ENCODE peak calls at places on chromosomes 4 and X, in four cellular contexts. One of them, this sample, is unnamed.

GRCh38 chrX:51836823-51837222 is 56.6 kb upstream of the MAGED1 start:
- DNase-seq in WTC11: no peak
- DNase-seq in HepG2: no peak
- DNase-seq in K562: no peak
- DNase-seq in this sample: no peak

GRCh38 chr4:158170691-158171455 is 2.0 kb downstream of the GASK1B start:
- DNase-seq in WTC11: peak
- DNase-seq in HepG2: peak
- DNase-seq in K562: peak
- DNase-seq in this sample: no peak

GRCh38 chr4:52989865-52990264 is 127.7 kb downstream of the RASL11B start:
- DNase-seq in WTC11: no peak
- DNase-seq in HepG2: no peak
- DNase-seq in K562: no peak
- DNase-seq in this sample: no peak

GRCh38 chrX:67614414-67614813 is 70.6 kb downstream of the AR start:
- DNase-seq in WTC11: no peak
- DNase-seq in HepG2: no peak
- DNase-seq in K562: no peak
- DNase-seq in this sample: no peak

GRCh38 chr4:20618010-20618409 is 82.2 kb upstream of the PACRGL start:
- DNase-seq in WTC11: no peak
- DNase-seq in HepG2: no peak
- DNase-seq in K562: no peak
- DNase-seq in this sample: no peak

GRCh38 chr4:163755013-163755412 is 260.5 kb downstream of the TMA16 start:
- DNase-seq in WTC11: no peak
- DNase-seq in HepG2: no peak
- DNase-seq in K562: no peak
- DNase-seq in this sample: peak

GRCh38 chrX:55119712-55120111 is 30.9 kb downstream of the PAGE2 start:
- DNase-seq in WTC11: no peak
- DNase-seq in HepG2: no peak
- DNase-seq in K562: no peak
- DNase-seq in this sample: no peak

GRCh38 chr4:47718691-47719090 is 119.2 kb downstream of the CORIN start:
- DNase-seq in WTC11: no peak
- DNase-seq in HepG2: no peak
- DNase-seq in K562: no peak
- DNase-seq in this sample: no peak

GRCh38 chr4:157792716-157793115 is 380.1 kb downstream of the GASK1B start:
- DNase-seq in WTC11: no peak
- DNase-seq in HepG2: no peak
- DNase-seq in K562: no peak
- DNase-seq in this sample: no peak

GRCh38 chr4:184599492-184600135 is 49.6 kb downstream of the CASP3 start:
- DNase-seq in WTC11: no peak
- DNase-seq in HepG2: no peak
- DNase-seq in K562: no peak
- DNase-seq in this sample: no peak

GRCh38 chrX:64338296-64338695 is 57.0 kb downstream of the MTMR8 start:
- DNase-seq in WTC11: no peak
- DNase-seq in HepG2: no peak
- DNase-seq in K562: no peak
- DNase-seq in this sample: no peak

GRCh38 chr4:107098403-107098802 is 62.3 kb upstream of the DKK2 start:
- DNase-seq in WTC11: peak
- DNase-seq in HepG2: no peak
- DNase-seq in K562: no peak
- DNase-seq in this sample: no peak

GRCh38 chr4:117085185-117085701 is at the start of gene TRAM1L1:
- DNase-seq in WTC11: peak
- DNase-seq in HepG2: peak
- DNase-seq in K562: peak
- DNase-seq in this sample: no peak

GRCh38 chr4:98656443-98656842 is 2.0 kb downstream of the TSPAN5 start:
- DNase-seq in WTC11: no peak
- DNase-seq in HepG2: no peak
- DNase-seq in K562: no peak
- DNase-seq in this sample: no peak

GRCh38 chr4:98653006-98653405 is 5.4 kb downstream of the TSPAN5 start:
- DNase-seq in WTC11: no peak
- DNase-seq in HepG2: no peak
- DNase-seq in K562: no peak
- DNase-seq in this sample: no peak

GRCh38 chr4:98658287-98659105 is at the start of gene TSPAN5:
- DNase-seq in WTC11: peak
- DNase-seq in HepG2: peak
- DNase-seq in K562: peak
- DNase-seq in this sample: no peak

GRCh38 chr4:98657531-98658286 is 702 bp downstream of the TSPAN5 start:
- DNase-seq in WTC11: peak
- DNase-seq in HepG2: no peak
- DNase-seq in K562: peak
- DNase-seq in this sample: no peak

GRCh38 chr4:98653890-98654867 is 4.2 kb downstream of the TSPAN5 start:
- DNase-seq in WTC11: no peak
- DNase-seq in HepG2: no peak
- DNase-seq in K562: no peak
- DNase-seq in this sample: no peak
- TF ChIP-seq ESRRA in WTC11: no peak
- TF ChIP-seq ESRRA in HepG2: no peak
- TF ChIP-seq ESRRA in K562: no peak
- TF ChIP-seq ESRRA in this sample: no peak

GRCh38 chr4:96698891-96699290 is 859.0 kb downstream of the PDHA2 start:
- DNase-seq in WTC11: no peak
- DNase-seq in HepG2: no peak
- DNase-seq in K562: no peak
- DNase-seq in this sample: no peak
- TF ChIP-seq SP1 in WTC11: no peak
- TF ChIP-seq SP1 in HepG2: no peak
- TF ChIP-seq SP1 in K562: no peak
- TF ChIP-seq SP1 in this sample: no peak

GRCh38 chrX:2425281-2426071 is 75.3 kb downstream of the DHRSX start:
- DNase-seq in WTC11: peak
- DNase-seq in HepG2: peak
- DNase-seq in K562: no peak
- DNase-seq in this sample: no peak
- TF ChIP-seq ESRRA in WTC11: no peak
- TF ChIP-seq ESRRA in HepG2: no peak
- TF ChIP-seq ESRRA in K562: no peak
- TF ChIP-seq ESRRA in this sample: no peak

DNA sequence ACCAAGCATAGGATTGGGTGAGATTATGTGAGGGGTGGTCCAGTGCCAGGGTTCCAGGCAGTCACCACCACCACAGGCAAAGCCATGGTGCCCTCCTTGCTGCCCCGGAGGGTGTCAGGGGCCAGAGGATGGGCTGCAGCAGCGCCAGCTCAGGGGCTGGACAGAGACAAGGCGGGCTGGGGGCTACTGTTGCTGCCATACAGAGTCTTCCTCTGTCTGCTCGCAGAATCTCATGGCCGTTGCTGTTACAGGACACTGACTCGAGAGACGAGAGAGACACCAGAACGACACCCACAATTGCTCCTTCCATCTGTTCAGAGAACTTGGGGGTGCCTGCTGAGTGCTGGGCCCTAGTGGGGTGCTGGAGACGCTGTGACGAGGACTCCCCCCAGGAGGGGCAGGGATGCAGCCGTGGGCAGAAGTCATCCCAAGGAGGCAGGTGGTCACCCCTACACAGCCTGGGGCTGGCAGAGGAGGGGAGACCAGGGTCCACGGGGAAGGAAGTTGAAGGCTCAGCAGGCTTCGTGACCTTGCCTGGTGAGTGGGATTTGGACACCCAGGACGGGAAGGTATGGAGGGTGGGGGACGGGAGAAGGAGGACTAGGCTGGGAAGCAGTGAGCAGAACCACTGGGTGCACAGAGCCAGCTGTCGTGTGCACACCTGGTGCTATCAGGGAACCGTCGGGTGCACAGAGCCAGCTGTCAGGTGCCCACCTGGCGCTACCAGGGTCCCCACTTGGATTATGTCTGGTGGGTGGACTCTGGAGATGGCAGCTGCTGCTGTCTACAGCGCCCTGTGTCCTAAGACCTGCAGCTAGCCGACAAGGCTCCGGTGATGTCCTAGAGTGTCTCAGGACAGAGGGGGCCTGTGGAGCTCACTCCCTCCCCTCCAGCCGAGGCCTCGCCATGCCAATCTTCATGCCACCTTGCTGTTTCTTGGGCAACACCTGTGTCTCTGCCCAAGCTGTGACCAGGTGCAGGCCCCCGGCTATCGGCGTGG is 43.9 kb upstream of the HMX1 start:
- DNase-seq in WTC11: no peak
- DNase-seq in HepG2: no peak
- DNase-seq in K562: no peak
- DNase-seq in this sample: no peak
- TF ChIP-seq SP1 in WTC11: no peak
- TF ChIP-seq SP1 in HepG2: no peak
- TF ChIP-seq SP1 in K562: no peak
- TF ChIP-seq SP1 in this sample: no peak

GRCh38 chrX:41333744-41333993 is 293 bp upstream of the DDX3X start:
- DNase-seq in WTC11: no peak
- DNase-seq in HepG2: peak
- DNase-seq in K562: peak
- DNase-seq in this sample: peak
- TF ChIP-seq ESRRA in WTC11: no peak
- TF ChIP-seq ESRRA in HepG2: no peak
- TF ChIP-seq ESRRA in K562: no peak
- TF ChIP-seq ESRRA in this sample: no peak

DNA sequence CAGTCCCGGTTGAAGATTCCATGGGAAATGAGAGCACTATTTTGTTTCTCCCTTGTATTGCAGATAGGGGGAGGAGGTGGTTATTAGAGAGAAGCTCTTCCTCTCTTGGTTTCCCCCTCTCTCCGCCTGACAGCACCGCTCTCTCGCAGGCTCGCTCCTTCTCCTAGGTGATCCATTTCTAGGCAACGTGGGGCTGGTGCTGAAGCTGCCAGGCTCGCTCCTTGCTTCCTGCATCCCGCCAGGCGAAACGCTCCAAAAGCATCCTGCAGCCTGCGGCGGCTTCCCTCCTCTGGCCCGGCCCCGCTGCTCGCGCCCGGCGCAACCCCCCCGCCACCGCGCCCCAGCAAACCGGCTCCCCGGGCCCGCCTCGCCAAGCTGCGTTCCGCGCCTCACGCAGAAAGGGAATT is at the start of gene GRID2:
- DNase-seq in WTC11: peak
- DNase-seq in HepG2: no peak
- DNase-seq in K562: no peak
- DNase-seq in this sample: no peak
- TF ChIP-seq SP1 in WTC11: no peak
- TF ChIP-seq SP1 in HepG2: no peak
- TF ChIP-seq SP1 in K562: no peak
- TF ChIP-seq SP1 in this sample: no peak

GRCh38 chr4:54077812-54078211 is 13.4 kb upstream of the CHIC2 start:
- DNase-seq in WTC11: no peak
- DNase-seq in HepG2: no peak
- DNase-seq in K562: no peak
- DNase-seq in this sample: no peak

GRCh38 chr4:54076673-54077072 is 12.3 kb upstream of the CHIC2 start:
- DNase-seq in WTC11: no peak
- DNase-seq in HepG2: no peak
- DNase-seq in K562: no peak
- DNase-seq in this sample: no peak

DNA sequence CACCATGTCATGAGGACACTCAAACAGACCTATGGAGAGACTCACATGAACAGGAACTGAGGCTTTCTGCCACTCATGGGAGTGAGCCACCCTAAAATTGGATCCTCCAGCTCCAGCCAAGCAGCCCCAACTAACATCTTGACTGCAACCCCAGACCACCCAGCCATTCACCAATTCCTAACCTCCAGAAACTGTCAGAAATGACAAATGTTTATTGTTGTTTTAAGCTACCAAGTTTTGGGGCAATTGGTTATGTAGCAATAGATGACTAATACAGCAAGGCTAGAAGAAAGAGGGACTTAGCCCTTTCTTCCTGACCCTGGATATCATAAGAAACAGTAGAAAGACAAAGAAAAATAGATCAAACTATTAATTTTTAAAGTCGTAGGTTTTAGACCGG is 9.1 kb upstream of the CHIC2 start:
- DNase-seq in WTC11: no peak
- DNase-seq in HepG2: no peak
- DNase-seq in K562: no peak
- DNase-seq in this sample: no peak
- TF ChIP-seq ESRRA in WTC11: no peak
- TF ChIP-seq ESRRA in HepG2: no peak
- TF ChIP-seq ESRRA in K562: no peak
- TF ChIP-seq ESRRA in this sample: no peak

DNA sequence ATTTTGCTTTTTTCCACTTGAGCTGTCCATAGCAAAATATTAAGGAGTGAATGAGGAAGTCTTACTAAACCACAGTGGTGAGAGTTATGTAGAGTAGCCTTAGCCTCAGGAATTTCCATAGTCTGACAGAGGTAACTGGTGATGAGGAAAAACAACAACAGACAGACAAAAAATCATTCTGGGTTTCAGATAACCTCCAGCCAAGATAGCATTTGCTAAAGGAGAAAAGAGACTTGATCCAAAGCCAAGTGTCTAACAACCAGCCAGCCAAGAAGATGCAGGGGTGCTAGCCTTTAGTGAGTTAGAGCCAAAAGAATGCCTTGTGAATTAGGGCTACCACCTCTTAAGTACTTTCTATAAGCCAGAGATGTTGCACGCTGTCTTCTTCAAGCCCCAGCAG is 478.0 kb upstream of the CPEB2 start:
- DNase-seq in WTC11: no peak
- DNase-seq in HepG2: no peak
- DNase-seq in K562: no peak
- DNase-seq in this sample: no peak
- TF ChIP-seq SP1 in WTC11: no peak
- TF ChIP-seq SP1 in HepG2: no peak
- TF ChIP-seq SP1 in K562: no peak
- TF ChIP-seq SP1 in this sample: no peak

GRCh38 chrX:38973327-38973726 is 172.1 kb downstream of the MID1IP1 start:
- DNase-seq in WTC11: no peak
- DNase-seq in HepG2: no peak
- DNase-seq in K562: no peak
- DNase-seq in this sample: no peak
- TF ChIP-seq ESRRA in WTC11: no peak
- TF ChIP-seq ESRRA in HepG2: no peak
- TF ChIP-seq ESRRA in K562: no peak
- TF ChIP-seq ESRRA in this sample: no peak

GRCh38 chr4:143616771-143617170 is 83.7 kb downstream of the FREM3 start:
- DNase-seq in WTC11: no peak
- DNase-seq in HepG2: no peak
- DNase-seq in K562: peak
- DNase-seq in this sample: peak
- TF ChIP-seq SP1 in WTC11: no peak
- TF ChIP-seq SP1 in HepG2: no peak
- TF ChIP-seq SP1 in K562: no peak
- TF ChIP-seq SP1 in this sample: no peak